ENCODE peak calls at places on chromosomes 1 and 21, in four cellular contexts. J is tibial artery, K is lower lobe of right lung, R is pancreas. D is an unnamed sample. For H3K9me3, the result is how much of the 10 kb centered on the place peaks cover.

GRCh38 chr1:184672013-184672726 is 82.5 kb downstream of the EDEM3 start:
- DNase-seq in J (no peak), K (no peak), R (no peak), D (no peak)

GRCh38 chr1:167621780-167622179 is 8.3 kb upstream of the RCSD1 start:
- DNase-seq in J (no peak), K (no peak), R (no peak), D (no peak)

GRCh38 chr1:43184388-43184787 is 12.3 kb downstream of the CFAP57 start:
- DNase-seq in J (no peak), K (no peak), R (no peak), D (no peak)

GRCh38 chr1:11842154-11843041 is 5.2 kb downstream of the NPPA start:
- DNase-seq in J (no peak), K (peak), R (no peak), D (no peak)

GRCh38 chr1:9191216-9191615 is 43.4 kb upstream of the H6PD start:
- DNase-seq in J (no peak), K (no peak), R (no peak), D (no peak)

GRCh38 chr1:94974824-94975223 is 47.9 kb upstream of the CNN3 start:
- DNase-seq in J (no peak), K (no peak), R (no peak), D (no peak)

GRCh38 chr1:199302554-199302953 is 663.7 kb downstream of the PTPRC start:
- DNase-seq in J (no peak), K (no peak), R (no peak), D (no peak)

GRCh38 chr1:171226757-171227370 is 21.4 kb upstream of the FMO1 start:
- DNase-seq in J (no peak), K (no peak), R (peak), D (peak)

GRCh38 chr1:9161963-9162362 is 33.1 kb upstream of the GPR157 start:
- DNase-seq in J (no peak), K (no peak), R (no peak), D (no peak)

GRCh38 chr1:43565600-43566360 is 35.1 kb downstream of the PTPRF start:
- DNase-seq in J (peak), K (peak), R (peak), D (peak)

GRCh38 chr1:41496080-41497055 is 11.9 kb upstream of the EDN2 start:
- DNase-seq in J (peak), K (peak), R (peak), D (peak)

GRCh38 chr21:45639206-45640000 is 4.1 kb upstream of the PCBP3 start:
- DNase-seq in J (no peak), K (no peak), R (no peak), D (no peak)

GRCh38 chr1:200973937-200974657 is 49.4 kb downstream of the KIF21B start:
- DNase-seq in J (no peak), K (peak), R (no peak), D (no peak)

GRCh38 chr21:29379517-29380054 is 80.9 kb downstream of the BACH1 start:
- DNase-seq in J (no peak), K (peak), R (no peak), D (no peak)

GRCh38 chr1:82762829-82763532 is 962.2 kb downstream of the ADGRL2 start:
- DNase-seq in J (no peak), K (no peak), R (no peak), D (no peak)

GRCh38 chr1:109201123-109201703 is 12.5 kb upstream of the SARS1 start:
- DNase-seq in J (no peak), K (peak), R (no peak), D (peak)

GRCh38 chr1:200410566-200410878 is 686 bp upstream of the ZNF281 start:
- DNase-seq in J (no peak), K (no peak), R (peak), D (peak)

GRCh38 chr1:178004926-178005391 is 35.1 kb upstream of the SEC16B start:
- DNase-seq in J (no peak), K (no peak), R (no peak), D (no peak)

DNA sequence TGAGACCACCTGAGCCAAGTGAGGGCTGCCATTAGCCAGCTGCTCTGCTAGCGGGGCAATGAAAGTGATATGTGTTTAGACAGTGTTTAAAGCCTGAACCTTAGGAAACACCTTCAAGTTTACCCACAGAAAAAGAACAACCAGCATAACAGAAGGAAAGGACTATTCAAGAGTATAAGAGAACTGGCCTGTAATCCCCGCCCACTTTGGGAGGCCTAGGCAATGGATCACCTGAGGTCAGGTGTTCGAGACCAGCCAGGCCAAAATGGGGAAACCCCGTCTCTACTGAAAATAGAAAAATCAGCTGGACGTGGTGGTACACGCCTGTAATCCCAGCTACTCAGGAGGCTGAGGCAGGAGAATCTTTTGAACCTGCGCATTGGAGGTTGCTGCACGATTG is 149.4 kb downstream of the PCP4 start:
- DNase-seq in J (no peak), K (no peak), R (no peak), D (no peak)
- H3K9me3 ChIP-seq in J (under half), K (under half), R (under half), D (under half)

GRCh38 chr21:15045017-15045416 is 19.8 kb downstream of the NRIP1 start:
- DNase-seq in J (no peak), K (no peak), R (no peak), D (no peak)
- TF ChIP-seq CTCF in J (no peak), K (no peak), R (no peak), D (no peak)

GRCh38 chr1:36911631-36912364 is 122.5 kb downstream of the GRIK3 start:
- DNase-seq in J (peak), K (no peak), R (no peak), D (no peak)

GRCh38 chr1:36908096-36908495 is 126.2 kb downstream of the GRIK3 start:
- DNase-seq in J (peak), K (no peak), R (no peak), D (no peak)

GRCh38 chr1:36912365-36912840 is 121.9 kb downstream of the GRIK3 start:
- DNase-seq in J (peak), K (no peak), R (no peak), D (no peak)

GRCh38 chr1:36910886-36911540 is 123.3 kb downstream of the GRIK3 start:
- DNase-seq in J (no peak), K (no peak), R (no peak), D (no peak)

GRCh38 chr1:36910281-36910725 is 124.0 kb downstream of the GRIK3 start:
- DNase-seq in J (no peak), K (no peak), R (no peak), D (peak)
- H3K4me3 ChIP-seq in J (no peak), K (no peak), R (no peak), D (no peak)

GRCh38 chr21:27502801-27503200 is 535.9 kb upstream of the ADAMTS5 start:
- DNase-seq in J (no peak), K (no peak), R (no peak), D (no peak)

GRCh38 chr21:27495836-27496235 is 528.9 kb upstream of the ADAMTS5 start:
- DNase-seq in J (no peak), K (no peak), R (no peak), D (no peak)

GRCh38 chr21:27498025-27498424 is 531.1 kb upstream of the ADAMTS5 start:
- DNase-seq in J (no peak), K (no peak), R (no peak), D (no peak)
- H3K9me3 ChIP-seq in J (under half), K (under half), R (under half), D (under half)

GRCh38 chr1:113125469-113125868 is 52.5 kb downstream of the LRIG2 start:
- DNase-seq in J (no peak), K (no peak), R (no peak), D (no peak)
- TF ChIP-seq CTCF in J (no peak), K (no peak), R (no peak), D (no peak)

GRCh38 chr1:110672753-110673108 is 2.0 kb downstream of the KCNA3 start:
- DNase-seq in J (no peak), K (no peak), R (no peak), D (no peak)

GRCh38 chr1:110672001-110672752 is 2.6 kb downstream of the KCNA3 start:
- DNase-seq in J (no peak), K (no peak), R (no peak), D (peak)

GRCh38 chr1:110674337-110675059 is at the start of gene KCNA3:
- DNase-seq in J (peak), K (peak), R (no peak), D (peak)

GRCh38 chr1:110673805-110674336 is 869 bp downstream of the KCNA3 start:
- DNase-seq in J (peak), K (peak), R (no peak), D (no peak)

GRCh38 chr1:110673197-110673701 is 1.5 kb downstream of the KCNA3 start:
- DNase-seq in J (no peak), K (no peak), R (no peak), D (no peak)
- H3K4me3 ChIP-seq in J (no peak), K (peak), R (peak), D (no peak)

GRCh38 chr1:2783435-2784397 is 17.8 kb downstream of the TTC34 start:
- DNase-seq in J (no peak), K (no peak), R (no peak), D (peak)

GRCh38 chr1:2785631-2786328 is 15.7 kb downstream of the TTC34 start:
- DNase-seq in J (peak), K (peak), R (no peak), D (peak)

GRCh38 chr1:2781627-2782026 is 19.9 kb downstream of the TTC34 start:
- DNase-seq in J (no peak), K (no peak), R (no peak), D (no peak)

GRCh38 chr1:2784854-2785630 is 16.5 kb downstream of the TTC34 start:
- DNase-seq in J (peak), K (no peak), R (no peak), D (peak)

DNA sequence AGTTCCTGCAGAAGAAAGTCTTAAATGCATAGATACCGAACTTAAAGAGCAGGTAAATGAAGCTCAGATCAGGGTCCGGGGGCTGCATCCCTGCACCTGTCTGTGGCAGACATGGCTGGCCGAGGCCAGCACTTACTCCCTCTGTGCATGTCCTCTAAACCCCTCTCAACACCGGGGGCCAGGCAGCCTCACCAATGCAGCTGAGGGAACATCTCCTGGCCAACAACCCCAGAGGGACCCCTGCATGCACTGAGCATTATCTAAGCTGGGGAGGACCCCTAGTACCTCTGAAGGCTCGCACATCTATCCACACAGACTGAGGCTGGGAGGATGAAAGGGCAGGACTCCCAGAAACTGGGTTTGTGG is 18.4 kb downstream of the TTC34 start:
- DNase-seq in J (no peak), K (no peak), R (no peak), D (peak)
- H3K9me3 ChIP-seq in J (under half), K (under half), R (under half), D (half or more)

DNA sequence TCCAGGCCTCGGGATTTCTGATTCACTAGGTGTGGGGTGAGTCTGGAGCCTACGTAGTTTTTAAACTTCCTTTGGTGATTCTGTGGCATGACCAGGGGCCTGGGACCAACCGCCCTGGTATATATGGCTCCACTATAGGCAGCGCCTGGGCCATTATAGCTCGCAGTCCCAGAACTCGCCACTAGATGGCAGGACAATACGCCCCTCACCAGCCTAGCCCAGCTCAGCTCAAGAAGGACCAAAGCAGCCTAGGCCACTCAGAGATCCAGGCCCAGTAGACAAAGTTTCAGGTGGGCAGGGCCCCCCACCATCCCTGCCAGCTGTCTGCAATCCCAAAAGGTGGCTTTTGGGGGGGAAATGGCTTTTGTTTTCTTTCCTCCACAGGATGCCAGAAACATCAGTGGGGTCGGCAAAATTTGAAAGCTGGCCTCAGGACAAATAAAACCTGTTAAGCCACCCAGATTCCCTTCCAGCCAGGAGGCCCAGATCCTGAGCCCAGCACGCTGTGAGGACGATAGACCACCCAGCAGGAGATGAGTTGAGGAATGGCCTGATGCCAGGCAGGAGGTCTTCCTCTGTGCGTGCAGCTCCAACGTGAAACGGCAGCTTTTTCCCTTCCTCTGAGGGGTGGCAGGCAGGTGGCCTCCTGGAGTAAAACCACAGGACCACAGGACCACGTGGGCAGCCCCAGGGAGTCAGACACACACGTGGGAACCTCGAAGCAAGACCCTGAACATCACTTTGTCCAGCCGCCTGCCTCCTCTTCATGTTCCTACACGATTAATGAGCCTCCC is 24.8 kb upstream of the TMEM51 start:
- DNase-seq in J (peak), K (peak), R (peak), D (peak)
- TF ChIP-seq CTCF in J (peak), K (peak), R (peak), D (peak)

GRCh38 chr1:8020032-8020431 is 6.1 kb downstream of the ERRFI1 start:
- DNase-seq in J (no peak), K (no peak), R (peak), D (no peak)
- H3K4me3 ChIP-seq in J (no peak), K (no peak), R (no peak), D (peak)

GRCh38 chr1:78255849-78256248 is 210.1 kb downstream of the GIPC2 start:
- DNase-seq in J (no peak), K (no peak), R (no peak), D (no peak)
- H3K9me3 ChIP-seq in J (under half), K (under half), R (under half), D (under half)